ENCODE peak calls at places on chromosomes 4 and X, in five cellular contexts. R is WTC11, P is epithelial cell of esophagus, F is transverse colon, K is OCI-LY7. V is an unnamed sample.

GRCh38 chr4:158236304-158237030 is 26.2 kb downstream of the TMEM144 start:
- DNase-seq in F (no peak), K (no peak), P (no peak), R (no peak), V (no peak)

GRCh38 chr4:13530823-13531608 is 13.3 kb downstream of the NKX3-2 start:
- DNase-seq in P (no peak), F (no peak), R (peak; percentile 73), K (no peak), V (no peak)

GRCh38 chrX:150234126-150234525 is 129.0 kb upstream of the MAMLD1 start:
- DNase-seq in R (no peak), P (no peak), K (no peak), F (no peak), V (no peak)

GRCh38 chr4:184473515-184474260 is 662 bp downstream of the IRF2 start:
- DNase-seq in F (peak; percentile 52), P (peak; percentile 42), K (peak; percentile 71), R (peak; percentile 49), V (peak; percentile 44)

GRCh38 chr4:25725870-25726269 is 70.2 kb downstream of the SLC34A2 start:
- DNase-seq in K (no peak), F (no peak), P (no peak), R (no peak), V (no peak)

GRCh38 chr4:7291372-7292135 is 99.2 kb downstream of the SORCS2 start:
- DNase-seq in P (no peak), F (peak; percentile 40), R (no peak), K (no peak), V (peak; percentile 54)

GRCh38 chr4:74583066-74583700 is 138.2 kb downstream of the AREG start:
- DNase-seq in P (peak; percentile 35), K (no peak), R (no peak), F (no peak), V (peak; percentile 9)

GRCh38 chr4:13452927-13453579 is 31.1 kb downstream of the RAB28 start:
- DNase-seq in R (no peak), K (no peak), P (no peak), F (no peak), V (no peak)

GRCh38 chr4:13511101-13511500 is 27.0 kb upstream of the RAB28 start:
- DNase-seq in R (no peak), F (no peak), P (no peak), K (no peak), V (peak; percentile 21)

GRCh38 chr4:5717449-5718158 is 6.6 kb downstream of the EVC start:
- DNase-seq in P (no peak), F (no peak), R (no peak), K (no peak), V (no peak)

GRCh38 chrX:122196338-122196737 is 987.7 kb upstream of the GRIA3 start:
- DNase-seq in P (no peak), K (no peak), R (peak; percentile 11), F (no peak), V (no peak)

GRCh38 chrX:85244411-85245210 is 820 bp downstream of the ZNF711 start:
- DNase-seq in F (no peak), K (peak; percentile 41), P (no peak), R (peak; percentile 19), V (no peak)

GRCh38 chrX:33434256-33435092 is 223.1 kb upstream of the DMD start:
- DNase-seq in R (peak; percentile 63), K (peak; percentile 73), P (peak; percentile 53), F (peak; percentile 43), V (peak; percentile 71)

GRCh38 chr4:98199247-98199646 is 56.0 kb upstream of the STPG2 start:
- DNase-seq in P (no peak), K (no peak), F (no peak), R (no peak), V (no peak)
- TF ChIP-seq CTCF in P (no peak), K (no peak), F (no peak), R (no peak), V (no peak)

GRCh38 chrX:100654256-100654655 is 10.3 kb downstream of the SRPX2 start:
- DNase-seq in F (no peak), K (peak; percentile 3), R (no peak), P (peak; percentile 30), V (peak; percentile 39)
- TF ChIP-seq CTCF in F (no peak), K (peak; percentile 57), R (no peak), P (peak; percentile 36), V (no peak)

GRCh38 chrX:153562546-153562945 is 36.4 kb downstream of the CCNQ start:
- DNase-seq in R (no peak), F (no peak), K (no peak), P (no peak), V (no peak)

GRCh38 chrX:153561337-153561736 is 37.6 kb downstream of the CCNQ start:
- DNase-seq in R (no peak), K (no peak), P (no peak), F (no peak), V (no peak)

GRCh38 chrX:153560466-153560865 is 38.5 kb downstream of the CCNQ start:
- DNase-seq in P (no peak), R (no peak), F (no peak), K (no peak), V (no peak)

GRCh38 chrX:153565996-153566580 is 32.9 kb downstream of the CCNQ start:
- DNase-seq in F (no peak), R (peak; percentile 40), P (no peak), K (no peak), V (no peak)

GRCh38 chrX:153564047-153564606 is 34.8 kb downstream of the CCNQ start:
- DNase-seq in F (no peak), K (no peak), P (no peak), R (no peak), V (no peak)
- TF ChIP-seq CTCF in F (no peak), K (no peak), P (no peak), R (no peak), V (no peak)

DNA sequence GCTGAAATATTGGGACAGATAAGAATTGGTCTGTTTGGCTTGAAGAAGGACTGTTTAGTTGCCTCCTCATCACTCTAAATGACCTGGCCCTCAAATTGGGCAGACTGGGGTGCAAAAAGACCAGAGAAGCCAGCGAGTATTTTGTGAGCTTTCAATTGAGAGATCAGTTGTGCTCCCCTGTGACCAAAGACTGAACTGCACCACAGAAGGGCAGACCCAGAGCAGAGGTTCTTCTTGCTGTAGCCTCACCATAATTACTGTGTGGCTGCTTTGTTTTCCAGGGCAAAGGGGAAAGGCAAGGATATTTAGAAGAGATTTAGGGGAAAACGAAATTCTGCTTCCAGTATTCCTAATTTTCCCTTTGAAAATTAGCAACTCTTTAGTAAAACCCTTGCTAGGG is 104.0 kb upstream of the MBNL3 start:
- DNase-seq in P (peak; percentile 6), K (peak; percentile 22), R (peak; percentile 11), F (no peak), V (no peak)
- TF ChIP-seq CTCF in P (peak; percentile 42), K (peak; percentile 63), R (no peak), F (peak; percentile 26), V (peak; percentile 18)

GRCh38 chrX:12819231-12819630 is 28.0 kb downstream of the PRPS2 start:
- DNase-seq in F (no peak), P (peak; percentile 80), K (no peak), R (no peak), V (peak; percentile 42)

GRCh38 chrX:12811658-12812057 is 20.4 kb downstream of the PRPS2 start:
- DNase-seq in F (no peak), R (no peak), K (no peak), P (no peak), V (no peak)

GRCh38 chrX:12814434-12814833 is 23.2 kb downstream of the PRPS2 start:
- DNase-seq in R (peak; percentile 28), K (peak; percentile 69), P (peak; percentile 56), F (peak; percentile 41), V (peak; percentile 64)
- TF ChIP-seq CTCF in R (peak; percentile 28), K (peak; percentile 79), P (peak; percentile 56), F (peak; percentile 38), V (peak; percentile 57)

DNA sequence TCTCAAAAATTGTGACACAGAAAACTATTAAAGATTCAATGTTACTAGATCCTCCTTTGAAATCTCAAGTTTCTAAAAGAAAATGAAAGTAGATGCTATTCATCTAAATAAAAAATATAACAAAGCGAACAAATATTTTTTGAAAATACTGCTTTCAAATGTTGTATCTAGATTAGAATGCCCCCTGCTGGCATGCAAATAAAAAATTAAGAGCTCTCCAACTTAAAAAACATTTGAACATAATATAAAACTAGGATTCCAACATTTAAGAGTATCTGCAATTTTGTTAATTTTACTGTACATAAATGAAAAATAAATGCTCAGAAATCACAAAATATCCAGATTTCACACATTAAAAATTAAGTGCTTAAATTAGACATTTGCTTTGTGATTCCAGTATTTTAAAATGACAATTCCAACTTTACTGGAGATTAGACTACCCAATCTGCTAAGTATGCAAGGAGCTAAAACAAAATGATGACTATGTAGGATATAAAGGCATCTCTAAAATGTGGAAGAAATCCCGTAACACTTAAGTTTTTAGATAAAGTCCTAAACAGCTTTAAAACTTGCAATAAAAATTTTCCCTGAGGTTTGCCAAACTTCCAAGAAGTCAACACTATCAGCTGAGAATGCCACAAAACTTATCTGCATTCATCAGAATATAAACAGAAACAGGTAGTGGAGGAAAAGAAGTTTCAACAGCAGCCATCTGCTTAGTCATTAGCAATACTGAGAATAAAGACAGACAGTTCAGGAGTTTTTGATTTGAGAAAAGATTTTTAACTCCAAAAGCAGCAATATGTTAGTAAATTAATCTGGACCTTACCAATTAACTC is 32.6 kb downstream of the DHX15 start:
- DNase-seq in K (no peak), F (no peak), R (no peak), P (peak; percentile 13), V (no peak)
- TF ChIP-seq CTCF in K (peak; percentile 83), F (peak; percentile 29), R (no peak), P (peak; percentile 22), V (peak; percentile 43)

DNA sequence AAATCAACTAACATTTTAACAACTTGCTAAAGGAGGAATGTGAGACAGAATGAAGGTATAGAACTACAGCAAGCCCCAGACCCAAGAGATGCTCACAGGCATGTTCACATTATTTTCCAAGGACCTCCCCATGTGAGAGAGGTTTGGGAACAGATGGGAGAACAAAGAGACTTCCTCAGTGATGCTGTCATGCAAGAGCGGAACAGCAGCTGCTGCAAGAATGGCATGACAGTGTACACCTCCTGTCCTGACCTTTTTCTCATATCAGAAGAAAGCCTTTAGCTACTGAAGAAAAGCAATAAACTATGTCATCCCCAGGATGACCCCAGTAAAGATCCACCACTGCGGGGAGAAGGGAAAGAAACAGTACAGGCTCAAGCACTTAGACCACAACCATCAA is 7.2 kb downstream of the PRDM5 start:
- DNase-seq in K (no peak), P (no peak), F (no peak), R (no peak), V (no peak)
- TF ChIP-seq CTCF in K (no peak), P (no peak), F (no peak), R (no peak), V (no peak)

V was measured in MCF 10A.